ENCODE peak calls at places on chromosomes 2 and 18, in eight cellular contexts. One of them, this sample, is unnamed.

GRCh38 chr2:185608799-185609198 is 129.8 kb upstream of the FSIP2 start:
- DNase-seq in K562: no peak
- DNase-seq in neural progenitor cell: no peak
- DNase-seq in HCT116: peak
- DNase-seq in mammary epithelial cell: no peak
- DNase-seq in astrocyte: peak
- DNase-seq in GM23248: peak
- DNase-seq in GM12878: no peak
- DNase-seq in this sample: no peak

GRCh38 chr2:174603280-174603679 is 5.7 kb upstream of the WIPF1 start:
- DNase-seq in mammary epithelial cell: peak
- DNase-seq in GM23248: peak
- DNase-seq in HCT116: peak
- DNase-seq in neural progenitor cell: peak
- DNase-seq in astrocyte: peak
- DNase-seq in K562: peak
- DNase-seq in GM12878: no peak
- DNase-seq in this sample: peak

GRCh38 chr2:860259-860855 is 90.3 kb upstream of the SNTG2 start:
- DNase-seq in GM23248: no peak
- DNase-seq in neural progenitor cell: peak
- DNase-seq in K562: no peak
- DNase-seq in astrocyte: no peak
- DNase-seq in mammary epithelial cell: no peak
- DNase-seq in GM12878: no peak
- DNase-seq in HCT116: peak
- DNase-seq in this sample: peak

GRCh38 chr2:25570161-25570840 is 103.1 kb downstream of the DTNB start:
- DNase-seq in HCT116: no peak
- DNase-seq in mammary epithelial cell: no peak
- DNase-seq in neural progenitor cell: no peak
- DNase-seq in K562: no peak
- DNase-seq in GM23248: no peak
- DNase-seq in astrocyte: peak
- DNase-seq in GM12878: no peak
- DNase-seq in this sample: no peak

GRCh38 chr2:189673661-189674373 is 653 bp upstream of the ANKAR start:
- DNase-seq in mammary epithelial cell: no peak
- DNase-seq in HCT116: no peak
- DNase-seq in neural progenitor cell: no peak
- DNase-seq in astrocyte: no peak
- DNase-seq in GM23248: peak
- DNase-seq in GM12878: no peak
- DNase-seq in K562: no peak
- DNase-seq in this sample: no peak

GRCh38 chr2:40430741-40431599 is 20.9 kb downstream of the SLC8A1 start:
- DNase-seq in astrocyte: no peak
- DNase-seq in K562: no peak
- DNase-seq in mammary epithelial cell: no peak
- DNase-seq in GM12878: no peak
- DNase-seq in neural progenitor cell: no peak
- DNase-seq in GM23248: no peak
- DNase-seq in HCT116: no peak
- DNase-seq in this sample: no peak

GRCh38 chr2:65800998-65801397 is 368.6 kb upstream of the SPRED2 start:
- DNase-seq in astrocyte: no peak
- DNase-seq in GM12878: no peak
- DNase-seq in mammary epithelial cell: peak
- DNase-seq in GM23248: peak
- DNase-seq in K562: no peak
- DNase-seq in neural progenitor cell: peak
- DNase-seq in HCT116: peak
- DNase-seq in this sample: peak

GRCh38 chr2:217604527-217605279 is 398.1 kb downstream of the TNS1 start:
- DNase-seq in GM12878: no peak
- DNase-seq in neural progenitor cell: no peak
- DNase-seq in astrocyte: no peak
- DNase-seq in HCT116: no peak
- DNase-seq in mammary epithelial cell: no peak
- DNase-seq in K562: no peak
- DNase-seq in GM23248: no peak
- DNase-seq in this sample: no peak

GRCh38 chr2:164485541-164485940 is 135.7 kb downstream of the GRB14 start:
- DNase-seq in astrocyte: peak
- DNase-seq in neural progenitor cell: no peak
- DNase-seq in K562: no peak
- DNase-seq in mammary epithelial cell: peak
- DNase-seq in GM12878: no peak
- DNase-seq in GM23248: peak
- DNase-seq in HCT116: no peak
- DNase-seq in this sample: no peak

GRCh38 chr2:46445561-46445960 is 33.8 kb upstream of the TMEM247 start:
- DNase-seq in K562: no peak
- DNase-seq in neural progenitor cell: no peak
- DNase-seq in mammary epithelial cell: no peak
- DNase-seq in astrocyte: no peak
- DNase-seq in GM23248: no peak
- DNase-seq in GM12878: no peak
- DNase-seq in HCT116: no peak
- DNase-seq in this sample: no peak

GRCh38 chr18:76265375-76266225 is 229.4 kb downstream of the ZNF516 start:
- DNase-seq in astrocyte: no peak
- DNase-seq in neural progenitor cell: no peak
- DNase-seq in GM12878: no peak
- DNase-seq in HCT116: no peak
- DNase-seq in K562: no peak
- DNase-seq in GM23248: peak
- DNase-seq in mammary epithelial cell: no peak
- DNase-seq in this sample: no peak

DNA sequence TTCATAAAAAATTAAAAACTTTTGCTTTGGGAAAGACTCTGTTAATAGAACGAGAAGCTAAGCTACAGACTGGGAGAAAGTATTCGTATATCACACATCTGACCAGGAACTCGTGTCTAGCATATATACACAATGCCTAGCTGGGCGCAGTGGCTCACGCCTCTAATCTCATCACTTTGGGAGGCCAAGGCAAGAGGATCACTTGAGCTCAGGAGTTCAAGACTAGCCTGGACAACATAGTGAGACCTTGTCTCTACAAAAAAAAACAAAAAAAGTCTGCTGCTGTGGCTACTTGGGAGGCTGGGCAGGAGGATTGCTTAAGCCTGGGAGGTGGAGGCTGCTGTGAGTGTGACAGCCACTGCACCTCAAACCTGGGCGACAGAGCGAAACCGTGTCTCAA is 46.6 kb downstream of the EPB41L5 start:
- DNase-seq in GM23248: no peak
- DNase-seq in mammary epithelial cell: no peak
- DNase-seq in GM12878: no peak
- DNase-seq in astrocyte: no peak
- DNase-seq in K562: no peak
- DNase-seq in neural progenitor cell: no peak
- DNase-seq in HCT116: no peak
- DNase-seq in this sample: no peak
- H3K4me2 ChIP-seq in GM23248: no peak
- H3K4me2 ChIP-seq in mammary epithelial cell: no peak
- H3K4me2 ChIP-seq in GM12878: no peak
- H3K4me2 ChIP-seq in astrocyte: no peak
- H3K4me2 ChIP-seq in K562: no peak
- H3K4me2 ChIP-seq in neural progenitor cell: no peak
- H3K4me2 ChIP-seq in HCT116: no peak
- H3K4me2 ChIP-seq in this sample: no peak

GRCh38 chr18:2173464-2173863 is 397.8 kb downstream of the METTL4 start:
- DNase-seq in K562: no peak
- DNase-seq in GM23248: peak
- DNase-seq in astrocyte: peak
- DNase-seq in HCT116: no peak
- DNase-seq in GM12878: no peak
- DNase-seq in neural progenitor cell: no peak
- DNase-seq in mammary epithelial cell: peak
- DNase-seq in this sample: no peak

GRCh38 chr18:2168022-2168421 is 403.3 kb downstream of the METTL4 start:
- DNase-seq in K562: no peak
- DNase-seq in mammary epithelial cell: no peak
- DNase-seq in GM12878: no peak
- DNase-seq in neural progenitor cell: no peak
- DNase-seq in HCT116: no peak
- DNase-seq in GM23248: no peak
- DNase-seq in astrocyte: no peak
- DNase-seq in this sample: no peak

GRCh38 chr18:2169656-2170055 is 401.6 kb downstream of the METTL4 start:
- DNase-seq in GM23248: no peak
- DNase-seq in mammary epithelial cell: peak
- DNase-seq in astrocyte: no peak
- DNase-seq in neural progenitor cell: no peak
- DNase-seq in HCT116: no peak
- DNase-seq in GM12878: no peak
- DNase-seq in K562: no peak
- DNase-seq in this sample: no peak

DNA sequence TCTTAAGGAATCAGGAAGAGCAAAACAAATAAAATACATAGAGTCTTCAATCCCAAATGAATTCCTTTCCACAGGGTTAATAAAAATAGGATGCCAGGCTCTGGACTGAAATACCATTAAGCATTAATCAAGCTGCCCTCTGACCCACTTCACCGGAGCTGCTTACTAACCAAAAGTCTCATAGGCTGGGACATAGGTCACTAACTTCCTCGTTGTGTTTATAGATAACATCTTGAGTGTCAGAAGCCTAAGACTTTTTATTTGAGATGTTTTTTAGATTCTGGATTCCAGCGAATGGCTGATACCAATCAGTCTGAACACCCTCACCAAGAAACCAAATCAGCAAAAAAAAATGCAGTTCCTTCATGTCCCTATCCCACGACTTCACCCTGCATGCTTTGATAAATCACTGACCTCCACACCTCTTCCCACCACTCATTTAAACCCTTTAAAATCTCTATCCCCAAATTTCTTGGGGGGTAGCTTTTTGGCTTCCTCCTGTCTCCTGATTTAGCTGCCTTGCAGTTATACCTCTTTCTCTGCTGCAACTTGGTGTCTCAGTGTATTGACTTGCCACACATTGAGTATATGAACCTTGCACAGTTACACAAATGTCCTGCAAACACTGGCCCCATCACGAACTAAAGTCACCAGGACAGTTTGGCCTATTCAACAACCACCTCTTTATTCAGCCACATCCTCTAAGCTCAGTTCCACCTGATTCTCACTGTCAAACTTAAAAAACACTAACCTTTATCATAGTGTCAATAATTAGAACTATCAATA is 399.3 kb downstream of the METTL4 start:
- DNase-seq in neural progenitor cell: no peak
- DNase-seq in GM23248: no peak
- DNase-seq in K562: no peak
- DNase-seq in GM12878: no peak
- DNase-seq in astrocyte: no peak
- DNase-seq in mammary epithelial cell: no peak
- DNase-seq in HCT116: no peak
- DNase-seq in this sample: no peak
- TF ChIP-seq EZH2 in neural progenitor cell: no peak
- TF ChIP-seq EZH2 in GM23248: no peak
- TF ChIP-seq EZH2 in K562: no peak
- TF ChIP-seq EZH2 in GM12878: no peak
- TF ChIP-seq EZH2 in astrocyte: no peak
- TF ChIP-seq EZH2 in mammary epithelial cell: no peak
- TF ChIP-seq EZH2 in HCT116: no peak
- TF ChIP-seq EZH2 in this sample: no peak

GRCh38 chr2:191266201-191266600 is 21.0 kb downstream of the MYO1B start:
- DNase-seq in K562: no peak
- DNase-seq in GM23248: peak
- DNase-seq in astrocyte: peak
- DNase-seq in HCT116: no peak
- DNase-seq in GM12878: no peak
- DNase-seq in mammary epithelial cell: no peak
- DNase-seq in neural progenitor cell: no peak
- DNase-seq in this sample: no peak

GRCh38 chr2:191264647-191265079 is 19.5 kb downstream of the MYO1B start:
- DNase-seq in HCT116: no peak
- DNase-seq in K562: no peak
- DNase-seq in neural progenitor cell: no peak
- DNase-seq in astrocyte: peak
- DNase-seq in mammary epithelial cell: peak
- DNase-seq in GM12878: no peak
- DNase-seq in GM23248: peak
- DNase-seq in this sample: no peak

GRCh38 chr2:191265311-191266170 is 20.3 kb downstream of the MYO1B start:
- DNase-seq in GM23248: peak
- DNase-seq in neural progenitor cell: no peak
- DNase-seq in GM12878: no peak
- DNase-seq in mammary epithelial cell: no peak
- DNase-seq in K562: no peak
- DNase-seq in astrocyte: peak
- DNase-seq in HCT116: no peak
- DNase-seq in this sample: no peak

GRCh38 chr2:191262436-191262835 is 17.2 kb downstream of the MYO1B start:
- DNase-seq in GM23248: no peak
- DNase-seq in astrocyte: no peak
- DNase-seq in neural progenitor cell: no peak
- DNase-seq in K562: no peak
- DNase-seq in mammary epithelial cell: peak
- DNase-seq in GM12878: no peak
- DNase-seq in HCT116: no peak
- DNase-seq in this sample: no peak

DNA sequence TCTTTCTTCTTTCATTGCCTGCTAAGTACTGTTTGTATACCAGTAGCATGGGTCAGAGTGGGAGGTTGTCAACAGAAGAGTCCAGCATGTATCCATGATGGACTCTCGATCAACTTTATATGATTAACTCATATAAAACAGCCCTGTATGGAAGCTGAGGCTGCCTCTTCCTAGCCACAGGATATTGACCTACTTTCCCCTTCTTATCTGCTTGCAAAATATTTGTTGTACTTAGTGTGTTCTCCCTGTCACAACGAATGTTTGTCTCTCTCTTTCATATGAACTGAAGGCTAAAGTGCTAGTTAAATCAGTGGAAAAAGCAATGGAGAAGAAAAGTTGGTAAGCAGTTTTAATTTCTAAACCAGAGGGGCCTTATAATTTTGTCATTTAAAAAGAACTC is 17.8 kb downstream of the MYO1B start:
- DNase-seq in GM23248: no peak
- DNase-seq in neural progenitor cell: no peak
- DNase-seq in mammary epithelial cell: no peak
- DNase-seq in HCT116: no peak
- DNase-seq in GM12878: no peak
- DNase-seq in K562: no peak
- DNase-seq in astrocyte: peak
- DNase-seq in this sample: no peak
- H3K4me2 ChIP-seq in GM23248: peak
- H3K4me2 ChIP-seq in neural progenitor cell: no peak
- H3K4me2 ChIP-seq in mammary epithelial cell: peak
- H3K4me2 ChIP-seq in HCT116: no peak
- H3K4me2 ChIP-seq in GM12878: no peak
- H3K4me2 ChIP-seq in K562: no peak
- H3K4me2 ChIP-seq in astrocyte: peak
- H3K4me2 ChIP-seq in this sample: no peak

DNA sequence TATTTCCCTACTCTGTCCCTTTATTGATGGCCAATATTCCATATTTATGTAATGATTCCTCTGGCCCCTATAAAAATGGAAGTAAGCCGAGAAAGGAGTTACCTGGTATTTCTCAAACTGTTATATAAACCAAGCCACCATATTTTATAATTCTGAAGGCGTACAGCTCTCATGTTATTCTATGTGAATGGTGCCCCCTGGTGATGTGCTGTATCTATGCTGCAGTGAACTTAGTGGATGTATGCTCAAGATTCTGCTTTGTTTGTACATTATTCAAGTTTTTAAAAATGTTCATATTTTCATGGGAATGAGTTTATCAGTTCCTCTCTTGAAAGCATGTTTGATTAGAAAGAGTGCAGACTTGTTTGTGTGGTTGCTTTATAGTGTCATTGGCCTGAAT is 194.5 kb upstream of the LRRTM1 start:
- DNase-seq in astrocyte: peak
- DNase-seq in HCT116: peak
- DNase-seq in GM12878: no peak
- DNase-seq in neural progenitor cell: peak
- DNase-seq in mammary epithelial cell: peak
- DNase-seq in K562: peak
- DNase-seq in GM23248: peak
- DNase-seq in this sample: no peak
- TF ChIP-seq EZH2 in astrocyte: no peak
- TF ChIP-seq EZH2 in HCT116: no peak
- TF ChIP-seq EZH2 in GM12878: no peak
- TF ChIP-seq EZH2 in neural progenitor cell: no peak
- TF ChIP-seq EZH2 in mammary epithelial cell: no peak
- TF ChIP-seq EZH2 in K562: no peak
- TF ChIP-seq EZH2 in GM23248: no peak
- TF ChIP-seq EZH2 in this sample: no peak